ENCODE peak calls at places on chromosome 20, in four cellular contexts. U is SK-N-SH, B is GM12892, E is K562. O is an unnamed sample.

GRCh38 chr20:3042621-3043020 is 801 bp upstream of the GNRH2 start:
- DNase-seq in B (no peak), E (no peak), U (no peak), O (no peak)

GRCh38 chr20:54174452-54175175 is 828 bp upstream of the CYP24A1 start:
- DNase-seq in B (no peak), U (no peak), E (no peak), O (no peak)

GRCh38 chr20:24610341-24611115 is 141.1 kb downstream of the SYNDIG1 start:
- DNase-seq in B (no peak), E (no peak), U (no peak), O (no peak)

GRCh38 chr20:37567671-37568588 is 40.3 kb upstream of the BLCAP start:
- DNase-seq in E (peak), U (no peak), B (no peak), O (no peak)

GRCh38 chr20:59328071-59328470 is 27.7 kb downstream of the EDN3 start:
- DNase-seq in U (no peak), B (no peak), E (no peak), O (no peak)

GRCh38 chr20:35344354-35344837 is 52.2 kb upstream of the FAM83C start:
- DNase-seq in E (peak), B (no peak), U (peak), O (no peak)

GRCh38 chr20:63441136-63441776 is 31.2 kb downstream of the KCNQ2 start:
- DNase-seq in E (no peak), U (no peak), B (peak), O (no peak)

GRCh38 chr20:38828514-38829295 is 23.2 kb downstream of the PPP1R16B start:
- DNase-seq in B (no peak), U (no peak), E (peak), O (no peak)

GRCh38 chr20:18372296-18372695 is 84.0 kb downstream of the ZNF133 start:
- DNase-seq in B (no peak), E (no peak), U (no peak), O (no peak)

GRCh38 chr20:45993197-45993951 is 15.3 kb upstream of the MMP9 start:
- DNase-seq in U (peak), E (no peak), B (no peak), O (no peak)

GRCh38 chr20:51493346-51493791 is 49.1 kb downstream of the NFATC2 start:
- DNase-seq in U (no peak), E (peak), B (no peak), O (no peak)

GRCh38 chr20:16922834-16923233 is 174.7 kb downstream of the OTOR start:
- DNase-seq in B (no peak), E (no peak), U (no peak), O (no peak)

GRCh38 chr20:24634855-24635254 is 165.4 kb downstream of the SYNDIG1 start:
- DNase-seq in U (no peak), E (peak), B (no peak), O (no peak)

GRCh38 chr20:19628570-19629134 is 129.4 kb upstream of the RIN2 start:
- DNase-seq in E (peak), U (peak), B (peak), O (peak)

GRCh38 chr20:25285856-25286798 is 38.2 kb downstream of the PYGB start:
- DNase-seq in B (no peak), U (no peak), E (no peak), O (no peak)

GRCh38 chr20:52473171-52473570 is 281.6 kb upstream of the ZFP64 start:
- DNase-seq in U (no peak), E (no peak), B (no peak), O (no peak)

DNA sequence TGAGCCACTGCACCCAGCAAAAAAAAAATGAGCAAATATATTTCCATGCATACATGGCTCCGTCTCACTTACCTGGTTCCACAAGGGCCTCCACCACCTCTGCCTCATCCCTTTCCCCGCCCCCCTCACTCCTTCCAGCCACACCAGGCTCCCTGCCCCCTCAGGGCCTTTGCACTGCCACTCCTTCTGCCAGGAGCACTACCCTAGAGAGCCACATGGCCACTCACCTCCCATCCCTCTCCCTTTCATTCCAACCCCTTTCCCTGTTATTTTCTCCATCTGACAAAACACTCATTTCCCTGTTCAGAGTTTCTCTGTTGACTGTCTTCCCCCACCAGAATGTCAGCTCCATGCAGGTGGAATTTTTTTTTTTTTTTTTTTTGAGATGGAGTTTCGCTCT is 12.8 kb downstream of the SNAI1 start:
- DNase-seq in U (no peak), B (no peak), E (no peak), O (no peak)
- TF ChIP-seq TAF1 in U (no peak), B (no peak), E (no peak), O (no peak)

GRCh38 chr20:32165836-32166545 is 41.6 kb downstream of the PLAGL2 start:
- DNase-seq in E (no peak), U (no peak), B (no peak), O (no peak)

GRCh38 chr20:32163951-32164350 is 43.6 kb downstream of the PLAGL2 start:
- DNase-seq in B (no peak), U (no peak), E (no peak), O (no peak)

GRCh38 chr20:32167552-32167951 is 40.0 kb downstream of the PLAGL2 start:
- DNase-seq in B (no peak), U (no peak), E (no peak), O (no peak)

GRCh38 chr20:32164984-32165735 is 42.4 kb downstream of the PLAGL2 start:
- DNase-seq in E (no peak), B (no peak), U (no peak), O (no peak)

GRCh38 chr20:32168184-32168910 is 39.2 kb downstream of the PLAGL2 start:
- DNase-seq in B (no peak), E (no peak), U (no peak), O (no peak)
- TF ChIP-seq TAF1 in B (no peak), E (no peak), U (no peak), O (no peak)

GRCh38 chr20:58127731-58128130 is 100.7 kb downstream of the ANKRD60 start:
- DNase-seq in U (no peak), B (no peak), E (no peak), O (no peak)
- TF ChIP-seq TAF1 in U (no peak), B (no peak), E (no peak), O (no peak)

GRCh38 chr20:22795897-22796296 is 211.5 kb upstream of the FOXA2 start:
- DNase-seq in E (no peak), B (no peak), U (no peak), O (no peak)
- TF ChIP-seq TAF1 in E (no peak), B (no peak), U (no peak), O (no peak)

DNA sequence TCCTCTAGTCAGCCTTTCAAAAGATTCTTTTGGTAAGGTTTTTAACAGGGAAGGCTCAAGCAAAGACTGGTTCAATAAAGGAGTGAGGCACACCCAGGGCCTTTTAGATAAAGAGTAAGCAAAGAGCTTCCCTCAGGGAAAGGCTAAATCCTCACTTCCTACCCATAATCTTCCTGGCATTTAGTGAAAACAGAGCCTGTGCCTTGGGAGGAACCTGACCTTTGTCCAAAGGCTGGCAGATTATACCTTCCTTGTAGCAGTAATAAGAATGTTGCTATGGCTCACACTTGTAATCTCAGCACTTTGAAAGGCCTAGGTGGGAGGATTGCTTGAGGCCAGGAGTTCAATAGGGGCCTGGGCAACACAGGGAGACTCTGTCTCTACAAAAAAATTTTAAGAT is 280.1 kb upstream of the PLCB4 start:
- DNase-seq in U (no peak), B (no peak), E (no peak), O (no peak)
- TF ChIP-seq TAF1 in U (no peak), B (no peak), E (no peak), O (no peak)

GRCh38 chr20:21099653-21100589 is 6.2 kb downstream of the LINC00237 start:
- DNase-seq in U (peak), E (peak), B (no peak), O (peak)
- TF ChIP-seq TAF1 in U (no peak), E (no peak), B (no peak), O (no peak)

GRCh38 chr20:47274449-47275108 is 81.9 kb downstream of the ZMYND8 start:
- DNase-seq in U (no peak), B (peak), E (peak), O (peak)
- TF ChIP-seq TAF1 in U (no peak), B (no peak), E (no peak), O (no peak)